ENCODE peak calls at places on chromosomes 11 and 22, in six cellular contexts. M is pons, G is IMR-90, W is type B pancreatic cell, Q is foreskin keratinocyte, T is fibroblast of the conjunctiva. Y is an unnamed sample.

GRCh38 chr22:17120711-17121234 is 387 bp downstream of the TMEM121B start:
- DNase-seq in T (no peak), M (no peak), G (no peak), W (no peak), Q (no peak), Y (no peak)

GRCh38 chr11:108466405-108466804 is 924 bp downstream of the C11orf65 start:
- DNase-seq in T (no peak), M (no peak), Q (no peak), G (no peak), W (no peak), Y (no peak)

GRCh38 chr11:129719037-129719436 is 96.6 kb upstream of the TMEM45B start:
- DNase-seq in M (no peak), W (no peak), Q (no peak), G (no peak), T (no peak), Y (no peak)

GRCh38 chr11:113465786-113466185 is 9.4 kb downstream of the DRD2 start:
- DNase-seq in M (no peak), Q (no peak), W (no peak), G (no peak), T (no peak), Y (no peak)

GRCh38 chr22:16959345-16959930 is 48.6 kb downstream of the GAB4 start:
- DNase-seq in Q (no peak), W (no peak), G (no peak), M (no peak), T (no peak), Y (no peak)

GRCh38 chr11:64659417-64660144 is 63.4 kb downstream of the NRXN2 start:
- DNase-seq in T (no peak), W (no peak), M (peak; percentile 61), G (peak; percentile 93), Q (peak; percentile 93), Y (no peak)

GRCh38 chr11:12893787-12894672 is 115.1 kb upstream of the RASSF10 start:
- DNase-seq in G (peak; percentile 52), Q (peak; percentile 25), W (peak; percentile 76), T (no peak), M (peak; percentile 58), Y (peak; percentile 53)

GRCh38 chr11:95596011-95596489 is 193.5 kb downstream of the FAM76B start:
- DNase-seq in G (peak; percentile 39), W (no peak), T (no peak), M (no peak), Q (peak; percentile 61), Y (no peak)